ENCODE peak calls at places on chromosomes 16 and 17, in five cellular contexts. A is RWPE1; Q is aorta; S is ureter; Z is stimulated activated CD4-positive, alpha-beta T cell treated with anti-CD3 and anti-CD28 coated beads, Interleukin-4, amount 100 ng/mL, for 1 hour. B is an unnamed sample.

GRCh38 chr17:82970818-82971610 is 108.4 kb upstream of the METRNL start:
- DNase-seq in Z (no peak), A (no peak), Q (no peak), S (no peak), B (no peak)

GRCh38 chr16:31382485-31383161 is 10.5 kb upstream of the ITGAD start:
- DNase-seq in Z (peak; percentile 61), Q (peak; percentile 85), S (peak; percentile 65), A (peak; percentile 67), B (peak; percentile 55)

GRCh38 chr16:739560-740458 is 988 bp downstream of the CIAO3 start:
- DNase-seq in Z (no peak), Q (no peak), A (no peak), S (no peak), B (no peak)

GRCh38 chr16:47561286-47561685 is 100.2 kb downstream of the PHKB start:
- DNase-seq in Z (no peak), Q (no peak), S (no peak), A (no peak), B (no peak)

GRCh38 chr16:53131050-53131362 is 76.2 kb downstream of the CHD9 start:
- DNase-seq in A (no peak), Z (no peak), Q (no peak), S (no peak), B (no peak)

GRCh38 chr17:82884341-82884871 is 44.6 kb upstream of the ZNF750 start:
- DNase-seq in S (no peak), Q (no peak), Z (no peak), A (no peak), B (no peak)

GRCh38 chr17:40612510-40613244 is 34.9 kb downstream of the SMARCE1 start:
- DNase-seq in A (no peak), S (no peak), Z (peak; percentile 73), Q (no peak), B (no peak)

GRCh38 chr16:24381470-24382118 is 125.5 kb downstream of the CACNG3 start:
- DNase-seq in Q (no peak), A (no peak), Z (no peak), S (no peak), B (no peak)

GRCh38 chr17:36221187-36221586 is 10.3 kb downstream of the CCL4L2 start:
- DNase-seq in Z (no peak), S (no peak), A (no peak), Q (no peak), B (no peak)

GRCh38 chr17:57948555-57949420 is 6.4 kb downstream of the CUEDC1 start:
- DNase-seq in A (peak; percentile 97), S (no peak), Q (no peak), Z (no peak), B (no peak)

GRCh38 chr16:19366384-19366783 is 51.3 kb upstream of the TMC5 start:
- DNase-seq in Z (no peak), S (no peak), Q (no peak), A (no peak), B (no peak)

GRCh38 chr16:58393138-58393504 is 850 bp downstream of the GINS3 start:
- DNase-seq in Z (no peak), Q (no peak), A (peak; percentile 16), S (no peak), B (no peak)

GRCh38 chr16:1414532-1415265 is at the start of gene UNKL:
- DNase-seq in Z (peak; percentile 82), A (peak; percentile 80), S (peak; percentile 74), Q (peak; percentile 87), B (peak; percentile 85)

GRCh38 chr17:64291268-64291851 is 28.3 kb upstream of the TEX2 start:
- DNase-seq in A (no peak), Q (no peak), S (no peak), Z (no peak), B (no peak)

GRCh38 chr17:14845562-14846335 is 419.4 kb downstream of the PMP22 start:
- DNase-seq in Z (no peak), S (no peak), Q (no peak), A (peak; percentile 90), B (no peak)

GRCh38 chr16:85149776-85150175 is 37.5 kb upstream of the CIBAR2 start:
- DNase-seq in A (no peak), Z (no peak), Q (no peak), S (no peak), B (no peak)

GRCh38 chr16:87490091-87490798 is 2.6 kb downstream of the ZCCHC14 start:
- DNase-seq in Z (no peak), S (no peak), A (no peak), Q (no peak), B (no peak)